ENCODE peak calls at places on chromosomes 11 and 22, in four cellular contexts. P is thoracic aorta, I is psoas muscle, N is neuronal stem cell. Q is an unnamed sample.

GRCh38 chr11:25159341-25159740 is 662.5 kb downstream of the LUZP2 start:
- DNase-seq in P (no peak), I (no peak), N (no peak), Q (no peak)

GRCh38 chr11:73139476-73140198 is 2.5 kb downstream of the FCHSD2 start:
- DNase-seq in P (no peak), I (no peak), N (no peak), Q (no peak)

GRCh38 chr11:2671748-2672147 is 28.0 kb downstream of the KCNQ1OT1 start:
- DNase-seq in P (no peak), I (no peak), N (no peak), Q (no peak)

GRCh38 chr22:22380098-22381030 is 128.2 kb downstream of the ZNF280B start:
- DNase-seq in P (no peak), I (no peak), N (no peak), Q (no peak)

GRCh38 chr11:84720706-84721402 is 906.3 kb downstream of the DLG2 start:
- DNase-seq in P (no peak), I (peak), N (peak), Q (peak)

GRCh38 chr11:126115820-126116319 is 53.2 kb upstream of the CDON start:
- DNase-seq in P (peak), I (peak), N (no peak), Q (peak)

GRCh38 chr22:24355574-24355973 is 71.8 kb upstream of the ADORA2A start:
- DNase-seq in P (no peak), I (no peak), N (no peak), Q (no peak)

GRCh38 chr11:118896472-118896913 is 12.8 kb downstream of the CXCR5 start:
- DNase-seq in P (no peak), I (no peak), N (no peak), Q (no peak)

GRCh38 chr11:64245401-64245796 is 1.3 kb downstream of the PPP1R14B start:
- DNase-seq in P (no peak), I (peak), N (no peak), Q (peak)

GRCh38 chr22:33023119-33023827 is 34.9 kb downstream of the SYN3 start:
- DNase-seq in P (no peak), I (no peak), N (no peak), Q (no peak)
- H3K27ac ChIP-seq in P (no peak), I (no peak), N (no peak), Q (no peak)

GRCh38 chr11:127338380-127339259 is 338.1 kb upstream of the KIRREL3 start:
- DNase-seq in P (no peak), I (no peak), N (no peak), Q (no peak)
- H3K4me3 ChIP-seq in P (no peak), I (no peak), N (no peak), Q (no peak)

GRCh38 chr22:39350803-39351688 is 1.3 kb downstream of the SYNGR1 start:
- DNase-seq in P (no peak), I (no peak), N (no peak), Q (no peak)
- H3K27ac ChIP-seq in P (no peak), I (peak), N (no peak), Q (peak)

GRCh38 chr11:102561636-102562035 is 31.1 kb upstream of the MMP7 start:
- DNase-seq in P (no peak), I (no peak), N (no peak), Q (no peak)
- H3K4me3 ChIP-seq in P (no peak), I (no peak), N (no peak), Q (no peak)

DNA sequence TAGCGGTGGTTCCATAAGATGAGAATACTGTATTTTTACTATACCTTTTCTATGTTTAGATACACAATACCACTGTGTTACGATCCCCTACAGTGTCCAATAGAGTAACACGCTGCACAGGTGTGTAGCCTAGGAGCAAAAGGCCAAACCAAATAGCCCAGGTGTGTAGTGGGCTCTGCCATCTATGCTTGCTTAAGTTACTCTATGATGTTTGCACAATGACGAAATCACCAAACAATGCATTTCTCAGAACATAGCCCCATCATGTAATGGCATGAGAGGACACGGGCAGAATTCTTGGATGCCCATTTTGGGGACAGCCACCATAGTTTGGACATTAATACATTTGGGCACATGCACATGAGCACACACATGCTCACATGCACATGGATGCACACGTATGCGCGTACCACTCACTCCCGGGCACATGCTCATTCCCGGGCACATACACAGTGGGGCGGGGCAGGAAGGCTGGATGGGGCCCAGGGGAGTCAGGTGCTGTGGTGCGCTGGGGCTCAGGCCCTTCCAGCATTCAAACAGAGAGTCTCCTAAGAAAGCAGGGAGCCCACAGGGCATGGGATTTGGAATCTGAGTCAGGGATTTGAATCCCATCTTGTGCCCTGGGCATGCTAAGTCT is 51.1 kb downstream of the RTN4R start:
- DNase-seq in P (no peak), I (no peak), N (no peak), Q (no peak)
- H3K27ac ChIP-seq in P (no peak), I (no peak), N (no peak), Q (no peak)

GRCh38 chr11:111455291-111456085 is 56.7 kb downstream of the BTG4 start:
- DNase-seq in P (no peak), I (no peak), N (no peak), Q (no peak)
- H3K4me3 ChIP-seq in P (no peak), I (no peak), N (no peak), Q (no peak)

DNA sequence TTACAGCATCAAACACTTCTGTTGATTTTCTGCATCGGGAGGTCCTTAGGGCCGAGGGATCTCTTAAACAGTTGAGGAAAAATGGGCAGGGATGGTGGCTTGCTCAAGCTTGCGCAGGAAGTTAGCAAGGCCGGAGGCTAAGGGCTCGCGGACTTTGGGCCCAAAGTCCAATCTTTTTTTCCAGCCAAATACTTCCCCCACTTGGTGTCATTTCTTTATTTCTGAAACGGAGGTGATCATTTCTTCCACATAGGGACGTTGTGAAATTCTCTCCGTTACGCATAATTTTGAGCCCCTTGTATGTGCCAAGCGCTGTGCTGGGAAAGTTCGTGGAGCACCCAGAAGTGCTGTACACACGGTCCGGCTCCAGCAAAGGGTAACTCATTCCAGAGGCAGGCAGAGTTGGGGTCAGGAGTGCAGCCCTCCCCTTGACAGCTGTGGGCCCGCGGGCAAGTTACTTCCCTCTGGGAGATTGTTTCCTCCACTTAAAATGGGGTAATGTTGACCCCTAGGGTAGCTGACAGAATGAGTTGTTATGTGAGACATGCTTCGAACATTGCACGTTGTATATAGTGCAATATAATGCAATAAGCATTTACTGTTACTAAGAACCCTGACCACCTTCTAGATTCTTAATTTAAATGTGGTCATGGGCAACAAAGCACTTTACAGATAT is 837 bp downstream of the MIEF1 start:
- DNase-seq in P (no peak), I (peak), N (no peak), Q (no peak)
- H3K27ac ChIP-seq in P (peak), I (peak), N (no peak), Q (peak)

GRCh38 chr22:43098356-43098755 is 9.2 kb upstream of the TTLL1 start:
- DNase-seq in P (no peak), I (no peak), N (no peak), Q (no peak)
- H3K4me3 ChIP-seq in P (no peak), I (no peak), N (peak), Q (no peak)

GRCh38 chr22:50445071-50445879 is 29.6 kb downstream of the SBF1 start:
- DNase-seq in P (no peak), I (no peak), N (no peak), Q (no peak)
- H3K27ac ChIP-seq in P (no peak), I (no peak), N (no peak), Q (no peak)

DNA sequence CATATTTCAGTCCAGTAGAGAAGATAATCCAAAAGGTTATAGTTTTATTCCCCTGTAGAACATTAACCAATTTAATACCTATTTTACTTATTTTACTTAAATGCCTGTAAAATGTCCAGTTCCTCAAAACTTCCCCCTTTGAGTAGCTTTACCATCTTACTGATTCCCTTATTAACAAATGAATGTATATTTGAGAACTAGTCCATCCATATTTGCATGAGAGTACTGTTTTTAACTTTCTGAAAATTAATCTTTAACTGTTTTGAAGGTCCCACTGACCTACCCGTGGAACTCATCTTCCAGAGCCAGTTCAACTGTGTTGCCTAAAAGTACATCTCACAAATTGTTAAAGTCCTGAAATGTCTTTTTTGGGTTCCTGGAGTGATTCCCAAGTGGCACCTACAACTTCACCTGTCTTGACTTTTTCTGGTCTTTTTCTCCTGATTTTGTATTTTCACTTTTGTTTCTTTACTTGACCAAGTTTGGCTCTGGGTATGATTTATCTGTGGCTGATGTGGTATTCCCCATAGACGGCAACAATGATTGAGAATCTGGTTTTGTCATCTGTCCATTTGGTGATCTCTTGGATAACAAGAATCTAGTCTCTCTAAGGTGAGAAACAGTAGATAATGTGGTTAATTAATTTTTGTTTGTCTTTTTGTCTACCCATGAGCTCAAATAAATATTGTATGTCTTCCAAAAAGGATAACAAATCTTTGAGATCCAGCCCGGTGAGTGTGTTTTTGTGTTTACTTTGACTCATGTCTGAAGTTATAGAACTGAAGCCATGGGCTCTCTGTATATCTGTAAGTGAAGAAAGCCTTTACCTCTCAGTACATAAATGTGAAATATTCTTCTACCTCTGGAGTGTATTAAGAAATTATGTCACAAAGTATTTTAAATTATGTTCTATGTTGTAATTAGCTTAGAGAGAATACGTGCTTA is 174.2 kb downstream of the ETS1 start:
- DNase-seq in P (no peak), I (no peak), N (no peak), Q (no peak)
- H3K4me3 ChIP-seq in P (no peak), I (no peak), N (no peak), Q (no peak)